ENCODE peak calls at places on chromosomes 6 and 20, in ten cellular contexts. I, U, V, E, B, N, T, J, Z and Y are unnamed samples.

GRCh38 chr6:19325335-19325789 is 511.8 kb upstream of the ID4 start:
- DNase-seq in I (no peak), U (no peak), V (no peak), E (peak), B (no peak), N (no peak), T (no peak), J (no peak), Z (peak), Y (no peak)

GRCh38 chr20:39097889-39098288 is 135.7 kb downstream of the DHX35 start:
- DNase-seq in I (no peak), U (no peak), V (no peak), E (no peak), B (no peak), N (no peak), T (no peak), J (no peak), Z (no peak), Y (no peak)

GRCh38 chr6:52595000-52595795 is 18.3 kb upstream of the TRAM2 start:
- DNase-seq in I (no peak), U (no peak), V (peak), E (no peak), B (no peak), N (no peak), T (peak), J (no peak), Z (no peak), Y (no peak)

GRCh38 chr6:56772737-56773184 is 130.1 kb upstream of the DST start:
- DNase-seq in I (no peak), U (no peak), V (no peak), E (peak), B (no peak), N (no peak), T (no peak), J (no peak), Z (no peak), Y (no peak)

GRCh38 chr6:99344289-99344688 is 5.2 kb downstream of the FAXC start:
- DNase-seq in I (no peak), U (no peak), V (peak), E (no peak), B (no peak), N (no peak), T (no peak), J (no peak), Z (no peak), Y (no peak)

GRCh38 chr6:158290659-158291058 is 21.6 kb upstream of the TULP4 start:
- DNase-seq in I (peak), U (no peak), V (no peak), E (no peak), B (no peak), N (peak), T (no peak), J (no peak), Z (no peak), Y (peak)

GRCh38 chr6:130696806-130697205 is 130.4 kb upstream of the SMLR1 start:
- DNase-seq in I (no peak), U (no peak), V (no peak), E (no peak), B (no peak), N (no peak), T (no peak), J (no peak), Z (no peak), Y (no peak)

GRCh38 chr6:157642736-157643135 is 180.3 kb upstream of the SNX9 start:
- DNase-seq in I (no peak), U (no peak), V (no peak), E (no peak), B (no peak), N (no peak), T (no peak), J (no peak), Z (no peak), Y (no peak)

GRCh38 chr6:112116215-112116614 is 28.8 kb downstream of the FAM229B start:
- DNase-seq in I (no peak), U (no peak), V (peak), E (no peak), B (no peak), N (no peak), T (no peak), J (no peak), Z (no peak), Y (no peak)
- TF ChIP-seq POLR2AphosphoS5 in I (no peak), U (no peak), V (no peak), E (no peak), B (no peak), N (no peak), T (no peak), J (no peak), Z (no peak), Y (no peak)

DNA sequence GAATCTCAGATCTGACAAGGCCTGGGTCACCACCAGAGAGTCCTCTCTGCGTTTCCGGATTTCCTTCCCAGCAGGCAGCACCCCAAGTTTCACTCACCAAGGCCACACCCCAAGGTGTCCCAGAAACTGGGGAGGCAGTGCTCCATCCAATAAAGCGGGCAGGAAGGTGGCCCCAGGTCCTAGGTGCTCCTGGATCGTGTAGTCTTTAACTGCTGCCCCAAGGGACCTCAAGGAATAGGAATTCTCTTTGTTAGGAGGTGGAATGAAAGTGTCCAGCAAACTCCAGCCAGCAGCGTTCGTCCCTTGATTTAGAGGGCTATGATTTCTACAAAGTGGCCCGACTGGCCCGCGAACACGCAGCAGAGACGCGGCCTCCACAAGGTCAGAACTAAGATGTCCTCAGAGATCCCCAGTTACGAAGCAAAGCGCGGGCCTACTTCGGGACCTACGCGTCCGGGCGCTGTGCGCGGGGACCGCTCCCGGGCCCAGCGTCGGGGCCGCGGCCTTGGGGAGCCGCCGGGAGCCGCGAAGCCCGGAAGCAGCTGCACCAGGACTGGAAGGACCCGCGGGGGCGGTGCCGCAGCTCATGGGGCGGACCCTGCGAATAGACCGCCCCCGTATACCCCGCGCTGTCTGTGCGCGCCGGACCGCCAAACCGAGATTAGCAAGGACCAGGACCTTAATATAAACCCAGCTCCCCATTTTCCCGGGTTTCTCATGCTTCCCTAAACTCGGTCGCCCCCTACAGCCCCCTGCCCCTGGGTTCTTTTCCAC is at the start of gene C6orf47:
- DNase-seq in I (peak), U (peak), V (peak), E (peak), B (peak), N (peak), T (no peak), J (peak), Z (peak), Y (peak)
- TF ChIP-seq POLR2A in I (peak), U (peak), V (no peak), E (peak), B (peak), N (no peak), T (no peak), J (peak), Z (peak), Y (peak)

DNA sequence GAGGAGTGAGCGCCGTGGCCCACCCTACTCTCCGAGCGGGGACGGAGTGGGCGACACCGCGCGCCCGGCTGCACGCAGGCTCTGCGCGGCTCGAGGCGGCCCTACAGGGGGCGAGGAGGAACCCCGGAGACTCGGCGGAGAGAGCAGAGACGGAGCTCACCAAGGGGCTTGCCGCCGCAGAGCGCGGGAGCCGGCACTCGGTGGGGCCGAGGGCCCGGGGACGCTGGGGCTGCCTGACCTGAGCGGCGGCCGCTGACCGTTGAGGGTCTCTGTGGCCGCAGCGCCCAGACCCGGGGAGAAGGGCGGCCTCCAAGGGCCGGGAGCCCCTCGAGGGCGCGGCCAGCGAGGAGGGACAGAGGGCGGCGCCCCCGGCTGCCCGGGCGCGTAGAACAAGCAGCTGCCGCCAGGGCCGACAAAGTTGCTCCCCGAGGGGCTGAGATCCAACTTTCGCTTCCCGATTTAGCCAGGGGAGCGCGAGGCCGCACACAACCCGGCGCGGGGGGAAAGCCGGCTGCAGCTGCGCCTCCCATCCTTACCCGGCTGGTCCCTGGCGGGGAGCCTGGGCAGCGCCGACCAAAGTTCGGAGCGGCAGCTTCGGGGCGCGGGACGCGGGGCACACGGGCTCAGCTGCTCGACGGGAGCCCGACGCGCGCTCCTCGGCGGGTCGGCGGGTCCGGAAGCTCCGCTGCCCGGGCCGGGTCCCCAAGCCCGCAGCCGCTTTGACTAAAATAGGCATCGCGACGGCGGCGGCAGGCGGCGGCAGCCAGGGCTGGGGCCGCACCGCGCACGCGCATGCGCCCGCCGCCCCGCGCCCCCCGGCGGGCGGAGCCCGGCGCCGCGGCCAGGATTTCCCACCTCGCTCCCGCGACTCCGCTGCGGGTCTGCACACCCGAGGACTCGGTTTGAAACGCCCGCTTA is 43.1 kb downstream of the POPDC3 start:
- DNase-seq in I (peak), U (no peak), V (no peak), E (no peak), B (peak), N (peak), T (no peak), J (peak), Z (peak), Y (peak)
- TF ChIP-seq POLR2AphosphoS5 in I (no peak), U (no peak), V (no peak), E (no peak), B (no peak), N (no peak), T (peak), J (no peak), Z (no peak), Y (no peak)

DNA sequence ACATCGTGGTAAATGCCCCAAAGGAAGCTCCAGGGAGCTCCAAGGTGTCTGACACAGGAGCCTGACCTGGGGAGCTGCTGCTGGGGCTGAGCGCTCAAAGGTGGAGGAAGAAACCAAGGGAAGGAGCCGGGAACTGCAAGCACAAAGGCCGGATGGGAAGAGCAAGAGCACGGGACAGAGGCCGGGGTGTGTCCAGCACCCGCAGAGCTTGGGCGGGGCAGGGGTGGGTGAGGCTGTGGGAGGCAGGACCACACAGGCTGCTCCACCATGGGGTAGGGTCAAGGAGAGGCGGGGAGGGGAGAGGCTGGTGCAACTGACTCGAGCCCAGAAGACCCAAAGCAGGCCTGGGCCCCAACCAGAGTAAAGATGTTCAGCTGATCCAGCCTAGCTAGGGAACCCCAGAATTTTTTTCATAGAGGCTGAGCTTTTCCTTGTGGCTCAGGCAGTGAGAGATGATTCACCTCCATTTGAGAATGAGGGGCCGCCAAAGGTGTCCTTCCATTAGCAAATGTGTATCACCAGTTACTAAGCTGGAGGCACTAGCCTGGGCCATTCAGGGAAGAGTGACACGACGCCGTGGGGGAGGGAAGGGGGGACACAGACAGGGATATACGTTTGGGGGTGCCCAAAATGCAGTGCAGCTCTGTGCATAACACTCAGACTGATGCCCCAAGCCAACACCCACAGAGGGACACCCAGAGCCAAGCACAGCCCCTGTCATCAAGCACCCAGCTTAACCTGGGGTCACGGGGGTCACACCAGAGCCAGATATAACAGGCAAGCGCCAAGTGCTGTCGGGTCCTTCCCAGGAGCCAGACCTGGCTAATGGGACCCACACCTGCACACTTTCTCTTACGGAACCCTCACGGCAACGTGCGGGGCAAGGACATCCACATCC is 21.3 kb upstream of the TLDC2 start:
- DNase-seq in I (no peak), U (no peak), V (no peak), E (no peak), B (no peak), N (no peak), T (no peak), J (peak), Z (no peak), Y (no peak)
- TF ChIP-seq POLR2A in I (no peak), U (no peak), V (no peak), E (no peak), B (no peak), N (no peak), T (no peak), J (no peak), Z (no peak), Y (no peak)

DNA sequence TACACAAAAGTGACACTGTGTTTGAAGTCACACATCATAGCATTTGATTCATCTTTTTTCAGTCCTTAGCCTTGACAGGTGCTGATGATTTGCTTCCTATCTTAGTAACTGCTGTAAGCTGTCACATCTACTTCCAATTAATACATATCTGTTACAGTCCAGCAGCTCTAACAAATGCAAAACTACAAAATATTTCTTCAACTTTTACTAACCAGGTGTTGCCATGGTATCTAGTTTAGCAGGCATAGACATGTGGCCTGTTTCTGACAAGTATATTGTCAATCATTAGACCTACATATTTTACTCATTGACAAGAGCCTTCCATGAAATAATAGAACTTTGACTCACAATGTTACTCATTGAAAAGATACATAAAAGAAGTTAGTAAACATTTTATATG is 1159.7 kb downstream of the GRIK2 start:
- DNase-seq in I (no peak), U (no peak), V (no peak), E (no peak), B (no peak), N (no peak), T (no peak), J (no peak), Z (no peak), Y (no peak)
- TF ChIP-seq POLR2AphosphoS5 in I (no peak), U (no peak), V (no peak), E (no peak), B (no peak), N (no peak), T (no peak), J (no peak), Z (no peak), Y (no peak)